ENCODE peak calls at places on chromosomes 1 and 21, in seven cellular contexts. W, A, I, Q, M, G and N are unnamed samples.

GRCh38 chr1:229092377-229093257 is 178.3 kb upstream of the RAB4A start:
- DNase-seq in W (no peak), A (no peak), I (no peak), Q (no peak), M (no peak), G (no peak), N (no peak)

GRCh38 chr1:111221276-111221632 is 6.3 kb upstream of the CHI3L2 start:
- DNase-seq in W (no peak), A (no peak), I (no peak), Q (no peak), M (no peak), G (no peak), N (no peak)

GRCh38 chr1:246189126-246189525 is 318.0 kb downstream of the SMYD3 start:
- DNase-seq in W (no peak), A (no peak), I (no peak), Q (no peak), M (no peak), G (no peak), N (no peak)

GRCh38 chr21:14382486-14382834 is 486 bp downstream of the HSPA13 start:
- DNase-seq in W (no peak), A (peak; percentile 64), I (no peak), Q (no peak), M (no peak), G (peak; percentile 55), N (no peak)

GRCh38 chr21:38631171-38631570 is 132.9 kb upstream of the ERG start:
- DNase-seq in W (no peak), A (no peak), I (no peak), Q (no peak), M (no peak), G (peak; percentile 92), N (no peak)

GRCh38 chr1:111882986-111883560 is 106.4 kb downstream of the KCND3 start:
- DNase-seq in W (no peak), A (no peak), I (no peak), Q (no peak), M (no peak), G (no peak), N (no peak)

GRCh38 chr1:30759718-30760281 is 2.2 kb upstream of the LAPTM5 start:
- DNase-seq in W (no peak), A (no peak), I (peak; percentile 68), Q (no peak), M (no peak), G (no peak), N (no peak)

GRCh38 chr1:45584351-45585109 is 689 bp downstream of the NASP start:
- DNase-seq in W (peak; percentile 72), A (peak; percentile 93), I (peak; percentile 89), Q (peak; percentile 71), M (peak; percentile 89), G (peak; percentile 96), N (peak; percentile 90)

GRCh38 chr1:238892612-238893011 is 493.8 kb upstream of the CHRM3 start:
- DNase-seq in W (no peak), A (no peak), I (no peak), Q (no peak), M (no peak), G (peak; percentile 0), N (no peak)

GRCh38 chr1:65527672-65528071 is 107.2 kb downstream of the LEPR start:
- DNase-seq in W (no peak), A (no peak), I (no peak), Q (no peak), M (no peak), G (peak; percentile 79), N (no peak)

GRCh38 chr1:175394739-175395138 is 202.2 kb upstream of the KIAA0040 start:
- DNase-seq in W (no peak), A (no peak), I (no peak), Q (no peak), M (no peak), G (no peak), N (no peak)

GRCh38 chr1:51235611-51236547 is at the start of gene RNF11:
- DNase-seq in W (peak; percentile 64), A (peak; percentile 94), I (peak; percentile 94), Q (peak; percentile 69), M (peak; percentile 91), G (peak; percentile 98), N (peak; percentile 93)

GRCh38 chr1:29119365-29119929 is 4.3 kb downstream of the TMEM200B start:
- DNase-seq in W (no peak), A (no peak), I (no peak), Q (no peak), M (no peak), G (no peak), N (no peak)

GRCh38 chr1:25549273-25550154 is 6.1 kb downstream of the LDLRAP1 start:
- DNase-seq in W (peak; percentile 75), A (no peak), I (peak; percentile 75), Q (no peak), M (no peak), G (no peak), N (peak; percentile 40)

DNA sequence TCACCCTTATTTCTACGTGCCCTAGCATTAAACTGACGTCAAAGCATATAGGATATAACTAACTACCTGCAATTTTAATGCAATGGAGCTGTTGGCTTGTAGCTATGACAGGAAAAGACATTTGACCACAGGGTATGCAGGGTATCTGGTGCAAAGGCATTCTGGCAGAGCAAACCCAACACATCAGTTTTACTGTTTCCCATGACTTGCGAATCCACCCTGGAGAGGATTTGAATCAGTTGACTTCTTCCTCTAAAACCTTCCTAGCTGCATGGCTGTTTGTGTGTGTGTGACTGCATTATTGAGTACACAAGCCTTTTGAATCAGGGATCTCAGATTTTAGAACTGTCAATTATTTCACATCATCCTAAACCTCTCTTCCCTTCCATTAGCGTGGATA is 41.7 kb upstream of the SYT14 start:
- DNase-seq in W (no peak), A (no peak), I (no peak), Q (no peak), M (no peak), G (peak; percentile 30), N (no peak)
- H3K27ac ChIP-seq in W (no peak overlapping the region), A (no peak overlapping the region), I (no peak overlapping the region), Q (no peak overlapping the region), M (no peak overlapping the region), G (peak overlapping the region; percentile 85), N (no peak overlapping the region)

DNA sequence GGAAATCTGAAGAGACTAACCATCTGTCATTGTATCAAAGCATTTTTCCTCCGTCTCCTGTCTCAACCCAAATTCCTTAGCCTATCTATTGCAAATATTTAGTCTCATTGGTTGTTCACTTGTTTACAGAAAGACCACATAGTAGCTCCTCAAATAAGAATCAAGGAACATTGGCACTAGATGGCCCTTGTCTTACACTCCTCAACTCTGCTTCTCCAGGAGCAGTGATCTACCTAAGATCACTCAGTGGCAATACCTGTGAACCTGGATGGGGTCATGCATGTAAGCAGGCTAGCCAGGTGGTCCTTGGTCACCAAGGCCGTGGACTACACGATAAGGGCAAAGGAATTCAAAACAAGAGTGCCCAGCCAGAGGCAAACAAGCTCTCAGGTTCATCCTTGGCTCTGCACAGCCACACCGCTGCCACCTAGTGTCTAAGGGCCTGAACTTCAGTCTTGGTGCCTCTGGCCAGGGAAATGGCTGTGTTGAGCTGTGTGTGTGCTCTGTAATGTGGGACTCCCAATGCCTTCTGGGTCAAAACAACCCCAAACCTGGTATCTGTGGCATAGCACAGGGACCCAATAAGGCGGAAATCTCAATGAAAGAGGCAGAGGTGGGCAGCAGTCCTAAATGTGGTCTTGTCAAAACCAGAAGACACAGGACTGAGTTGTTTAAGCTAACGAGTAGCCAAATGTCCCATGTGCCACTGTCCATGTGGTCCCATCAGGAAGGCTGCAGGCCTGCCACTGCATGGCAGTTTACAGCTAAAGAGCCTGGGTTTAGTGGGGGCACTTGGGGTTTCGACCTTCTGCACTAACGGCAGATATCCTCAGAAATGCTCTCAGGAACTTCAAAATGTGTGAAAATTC is 54.5 kb downstream of the GPR161 start:
- DNase-seq in W (peak; percentile 43), A (no peak), I (peak; percentile 52), Q (peak; percentile 77), M (peak; percentile 88), G (peak; percentile 90), N (peak; percentile 59)
- H3K27ac ChIP-seq in W (no peak overlapping the region), A (peak overlapping the region; percentile 61), I (no peak overlapping the region), Q (no peak overlapping the region), M (peak overlapping the region; percentile 36), G (peak overlapping the region; percentile 99), N (peak overlapping the region; percentile 80)

DNA sequence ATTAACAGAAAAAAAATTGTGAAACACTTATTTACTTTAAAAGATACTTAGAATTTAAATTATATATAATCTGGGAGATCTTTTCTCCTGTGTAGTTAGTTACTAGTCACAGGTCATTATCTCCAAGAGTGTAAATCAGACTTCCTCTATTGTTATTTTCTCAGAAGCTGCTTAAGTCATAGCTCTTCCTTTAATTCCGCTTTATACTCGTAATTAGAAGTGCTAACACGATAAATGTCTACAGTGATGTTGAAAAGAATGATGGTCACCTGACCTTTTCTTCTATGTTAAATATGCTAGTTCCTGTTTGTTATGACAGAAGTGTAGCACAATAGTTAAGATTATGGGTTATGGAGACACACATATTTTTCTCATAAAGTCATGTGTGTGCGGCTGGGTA is 123.6 kb downstream of the TGFB2 start:
- DNase-seq in W (no peak), A (no peak), I (no peak), Q (no peak), M (no peak), G (no peak), N (no peak)
- H3K27ac ChIP-seq in W (no peak overlapping the region), A (no peak overlapping the region), I (no peak overlapping the region), Q (peak overlapping the region; percentile 34), M (no peak overlapping the region), G (no peak overlapping the region), N (no peak overlapping the region)

GRCh38 chr1:108897865-108898720 is 21.3 kb downstream of the GPSM2 start:
- DNase-seq in W (peak; percentile 40), A (no peak), I (peak; percentile 59), Q (peak; percentile 28), M (no peak), G (peak; percentile 79), N (no peak)

GRCh38 chr1:108901106-108901505 is 24.3 kb downstream of the GPSM2 start:
- DNase-seq in W (no peak), A (no peak), I (no peak), Q (no peak), M (no peak), G (no peak), N (no peak)

GRCh38 chr1:108892356-108893140 is 15.8 kb downstream of the GPSM2 start:
- DNase-seq in W (no peak), A (no peak), I (no peak), Q (no peak), M (no peak), G (peak; percentile 57), N (no peak)

GRCh38 chr1:108893141-108893530 is 16.4 kb downstream of the GPSM2 start:
- DNase-seq in W (no peak), A (no peak), I (no peak), Q (no peak), M (no peak), G (peak; percentile 35), N (no peak)

DNA sequence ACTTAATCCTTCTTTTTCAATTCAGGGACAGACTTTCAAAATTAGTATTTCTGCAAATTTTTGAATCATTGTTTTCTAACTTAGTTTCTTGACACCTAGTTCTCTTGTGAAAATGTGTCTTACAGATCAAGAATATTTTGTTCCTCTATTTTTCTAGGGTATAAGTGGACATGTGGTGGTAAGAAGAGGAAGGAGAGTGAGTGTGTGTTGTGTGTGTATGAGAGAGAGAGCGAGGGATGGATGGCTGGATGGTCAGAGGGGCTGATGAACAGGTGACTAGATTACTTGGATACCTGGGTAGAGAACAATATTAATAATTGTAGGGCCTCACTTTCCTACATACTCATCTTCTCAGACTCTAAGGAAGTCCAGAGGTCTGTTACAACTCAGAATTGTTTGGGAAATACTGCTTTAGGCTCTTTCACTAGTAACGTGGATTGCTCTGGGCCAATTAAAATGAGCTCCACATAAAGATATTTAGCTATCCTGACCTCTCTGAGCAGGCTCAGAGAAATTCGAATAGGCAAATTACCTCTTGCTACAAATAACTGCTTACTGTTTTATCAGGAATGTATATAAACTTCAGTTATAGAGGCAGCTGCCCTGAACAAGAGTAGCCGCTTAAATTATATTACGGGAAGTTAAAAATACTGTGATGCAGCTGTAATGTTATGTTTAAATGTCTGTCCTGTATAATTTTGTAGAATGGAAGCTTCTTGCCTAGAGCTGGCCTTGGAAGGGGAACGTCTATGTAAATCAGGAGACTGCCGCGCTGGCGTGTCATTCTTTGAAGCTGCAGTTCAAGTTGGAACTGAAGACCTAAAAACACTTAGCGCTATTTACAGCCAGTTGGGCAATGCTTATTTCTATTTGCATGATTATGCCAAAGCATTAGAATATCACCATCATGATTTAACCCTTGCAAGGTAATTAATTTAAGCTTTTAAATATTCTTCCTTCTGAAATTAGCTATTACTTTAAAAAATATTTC is 19.7 kb downstream of the GPSM2 start:
- DNase-seq in W (no peak), A (no peak), I (no peak), Q (no peak), M (no peak), G (peak; percentile 70), N (no peak)
- H3K27ac ChIP-seq in W (no peak overlapping the region), A (peak overlapping the region; percentile 61), I (no peak overlapping the region), Q (no peak overlapping the region), M (peak overlapping the region; percentile 22), G (peak overlapping the region; percentile 50), N (no peak overlapping the region)